ENCODE peak calls at places on chromosomes 4 and X, in four cellular contexts. One of them, this sample, is unnamed.
A peak's percentile ranks its signal among the peaks of the same experiment; 100 is the strongest.

GRCh38 chr4:16686195-16686594 is 212.2 kb downstream of the LDB2 start:
- DNase-seq in OCI-LY7: no peak
- DNase-seq in astrocyte: peak; percentile 98
- DNase-seq in H9: no peak
- DNase-seq in this sample: peak; percentile 42

GRCh38 chr4:37760840-37761239 is 65.6 kb upstream of the PGM2 start:
- DNase-seq in astrocyte: peak; percentile 18
- DNase-seq in H9: no peak
- DNase-seq in OCI-LY7: no peak
- DNase-seq in this sample: no peak

GRCh38 chrX:40116925-40117324 is 19.2 kb upstream of the BCOR start:
- DNase-seq in astrocyte: no peak
- DNase-seq in OCI-LY7: no peak
- DNase-seq in H9: no peak
- DNase-seq in this sample: no peak

GRCh38 chr4:25536577-25537325 is 118.9 kb upstream of the SLC34A2 start:
- DNase-seq in H9: no peak
- DNase-seq in astrocyte: no peak
- DNase-seq in OCI-LY7: peak; percentile 67
- DNase-seq in this sample: no peak

GRCh38 chr4:123924536-123924935 is 527.9 kb downstream of the SPRY1 start:
- DNase-seq in OCI-LY7: no peak
- DNase-seq in H9: no peak
- DNase-seq in astrocyte: no peak
- DNase-seq in this sample: no peak

GRCh38 chr4:13985824-13986223 is 358.3 kb upstream of the BOD1L1 start:
- DNase-seq in astrocyte: peak; percentile 37
- DNase-seq in OCI-LY7: no peak
- DNase-seq in H9: no peak
- DNase-seq in this sample: no peak

GRCh38 chr4:122836941-122837340 is 10.3 kb downstream of the FGF2 start:
- DNase-seq in astrocyte: peak; percentile 61
- DNase-seq in OCI-LY7: no peak
- DNase-seq in H9: no peak
- DNase-seq in this sample: peak; percentile 72

GRCh38 chr4:33104190-33104773 is 2384.1 kb downstream of the PCDH7 start:
- DNase-seq in astrocyte: peak; percentile 49
- DNase-seq in H9: no peak
- DNase-seq in OCI-LY7: no peak
- DNase-seq in this sample: no peak

GRCh38 chr4:146340798-146341197 is 126.5 kb downstream of the REELD1 start:
- DNase-seq in H9: no peak
- DNase-seq in OCI-LY7: peak; percentile 31
- DNase-seq in astrocyte: peak; percentile 23
- DNase-seq in this sample: peak; percentile 57

GRCh38 chrX:123504630-123505270 is 228.1 kb downstream of the THOC2 start:
- DNase-seq in H9: peak; percentile 41
- DNase-seq in astrocyte: no peak
- DNase-seq in OCI-LY7: no peak
- DNase-seq in this sample: no peak

GRCh38 chr4:170001688-170002267 is 24.4 kb downstream of the MFAP3L start:
- DNase-seq in H9: no peak
- DNase-seq in astrocyte: no peak
- DNase-seq in OCI-LY7: no peak
- DNase-seq in this sample: no peak

GRCh38 chr4:21801661-21802355 is 146.8 kb downstream of the KCNIP4 start:
- DNase-seq in astrocyte: peak; percentile 50
- DNase-seq in OCI-LY7: no peak
- DNase-seq in H9: no peak
- DNase-seq in this sample: peak; percentile 9

GRCh38 chr4:61924131-61924530 is 724.0 kb downstream of the ADGRL3 start:
- DNase-seq in OCI-LY7: no peak
- DNase-seq in H9: no peak
- DNase-seq in astrocyte: no peak
- DNase-seq in this sample: no peak

GRCh38 chr4:113601636-113602035 is 159.9 kb downstream of the CAMK2D start:
- DNase-seq in H9: no peak
- DNase-seq in OCI-LY7: no peak
- DNase-seq in astrocyte: no peak
- DNase-seq in this sample: no peak

GRCh38 chr4:112766422-112766821 is 129.5 kb downstream of the LARP7 start:
- DNase-seq in astrocyte: no peak
- DNase-seq in OCI-LY7: peak; percentile 17
- DNase-seq in H9: no peak
- DNase-seq in this sample: peak; percentile 27

GRCh38 chr4:7379719-7380118 is 55.0 kb downstream of the PSAPL1 start:
- DNase-seq in H9: no peak
- DNase-seq in astrocyte: no peak
- DNase-seq in OCI-LY7: no peak
- DNase-seq in this sample: no peak
- H3K27ac ChIP-seq in H9: no peak overlapping the region
- H3K27ac ChIP-seq in astrocyte: no peak overlapping the region
- H3K27ac ChIP-seq in OCI-LY7: no peak overlapping the region
- H3K27ac ChIP-seq in this sample: no peak overlapping the region

DNA sequence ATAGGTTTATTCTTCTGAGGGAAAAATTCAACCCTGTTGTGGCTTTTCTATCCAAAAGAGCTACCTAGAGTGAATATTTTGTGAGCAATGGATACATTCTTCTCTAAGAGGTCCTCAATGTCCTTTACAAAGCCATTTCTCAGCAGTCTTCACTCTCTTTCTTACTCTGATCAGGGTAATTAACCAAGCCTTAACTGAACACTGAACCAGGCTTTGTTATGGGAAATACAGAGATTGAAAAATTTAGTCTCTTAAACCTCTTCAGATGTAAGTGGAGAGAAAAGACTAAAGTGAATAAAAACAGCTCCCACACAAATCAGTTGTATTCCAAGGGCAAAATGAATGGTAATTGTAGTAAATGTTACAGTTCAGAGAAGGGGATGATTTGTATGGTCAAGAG is 353.5 kb downstream of the CHIC1 start:
- DNase-seq in astrocyte: no peak
- DNase-seq in OCI-LY7: no peak
- DNase-seq in H9: no peak
- DNase-seq in this sample: no peak
- H3K4me2 ChIP-seq in astrocyte: peak overlapping the region; percentile 82
- H3K4me2 ChIP-seq in OCI-LY7: no peak overlapping the region
- H3K4me2 ChIP-seq in H9: no peak overlapping the region
- H3K4me2 ChIP-seq in this sample: peak overlapping the region; percentile 59

GRCh38 chr4:128831526-128832252 is 22.2 kb downstream of the JADE1 start:
- DNase-seq in H9: peak; percentile 70
- DNase-seq in astrocyte: peak; percentile 49
- DNase-seq in OCI-LY7: no peak
- DNase-seq in this sample: no peak
- H3K27ac ChIP-seq in H9: peak overlapping the region; percentile 1
- H3K27ac ChIP-seq in astrocyte: no peak overlapping the region
- H3K27ac ChIP-seq in OCI-LY7: peak overlapping the region; percentile 84
- H3K27ac ChIP-seq in this sample: no peak overlapping the region

DNA sequence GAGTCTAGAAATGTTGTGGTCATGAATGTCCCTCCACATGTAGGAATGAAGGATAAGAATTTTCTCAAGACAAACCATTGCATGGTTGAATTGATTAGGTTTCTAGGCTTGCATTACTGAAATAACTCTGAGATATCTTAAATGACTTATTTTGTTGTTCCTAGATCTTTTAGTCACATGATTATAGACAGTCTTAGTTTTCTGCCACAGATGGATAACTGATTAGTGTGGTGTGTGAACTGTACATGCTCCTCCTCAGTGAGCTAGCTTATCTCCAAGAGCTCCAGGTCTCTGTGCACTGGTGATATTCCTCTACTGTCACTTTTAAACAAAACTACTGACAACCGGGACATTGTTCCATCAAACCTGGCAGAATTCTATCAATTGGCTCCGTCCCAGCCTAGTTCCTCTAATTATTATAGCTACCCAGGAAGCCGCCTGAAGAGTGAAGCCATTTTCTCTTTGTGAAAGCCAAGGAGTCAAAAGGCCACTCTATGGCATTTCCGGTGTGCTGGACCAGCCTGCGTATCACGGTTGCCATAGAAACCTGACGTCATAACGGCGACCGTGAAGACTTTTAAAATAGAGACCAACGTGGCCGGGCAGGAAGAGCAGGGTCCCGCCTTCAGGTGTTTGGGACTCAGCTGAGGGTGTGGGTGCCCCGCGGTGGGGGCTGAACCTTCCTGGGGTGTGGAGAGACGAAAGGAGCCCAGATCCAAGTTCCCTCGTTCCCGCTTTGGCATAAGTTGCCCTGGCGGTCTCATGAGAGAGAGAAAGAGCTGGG is 28.1 kb downstream of the BEX3 start:
- DNase-seq in OCI-LY7: peak; percentile 47
- DNase-seq in astrocyte: peak; percentile 84
- DNase-seq in H9: peak; percentile 91
- DNase-seq in this sample: peak; percentile 60
- H3K4me2 ChIP-seq in OCI-LY7: peak overlapping the region; percentile 54
- H3K4me2 ChIP-seq in astrocyte: peak overlapping the region; percentile 91
- H3K4me2 ChIP-seq in H9: peak overlapping the region; percentile 88
- H3K4me2 ChIP-seq in this sample: peak overlapping the region; percentile 80

DNA sequence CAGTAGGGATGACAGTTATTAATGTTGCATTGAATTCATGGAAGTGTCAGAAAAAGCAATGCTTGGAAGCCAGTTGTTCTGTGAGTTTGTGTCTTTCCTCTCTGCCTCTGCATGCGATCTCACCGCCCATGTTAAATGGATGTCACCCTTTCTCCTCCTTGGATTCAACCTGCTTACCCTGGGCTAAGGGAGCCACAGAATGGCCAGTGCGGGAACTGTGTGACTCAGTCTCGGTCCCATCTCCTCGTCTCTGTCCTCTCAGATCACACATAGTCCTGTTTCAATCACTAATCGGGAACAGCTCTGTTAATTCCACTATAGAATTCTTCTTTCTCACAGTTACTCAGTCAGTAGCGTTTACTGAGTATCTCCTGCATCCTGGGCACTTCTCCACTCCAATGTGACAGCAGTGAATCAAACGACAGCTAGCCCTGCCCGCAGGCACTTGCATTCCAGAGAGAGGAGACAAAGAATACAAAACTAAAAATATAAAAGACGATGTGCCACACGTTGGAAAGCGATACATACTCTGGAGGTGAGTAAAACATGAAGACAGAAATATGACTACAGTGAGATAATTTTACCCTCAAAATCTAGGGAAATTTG is 53.6 kb upstream of the TLR3 start:
- DNase-seq in OCI-LY7: no peak
- DNase-seq in astrocyte: no peak
- DNase-seq in H9: no peak
- DNase-seq in this sample: peak; percentile 7
- H3K27ac ChIP-seq in OCI-LY7: no peak overlapping the region
- H3K27ac ChIP-seq in astrocyte: no peak overlapping the region
- H3K27ac ChIP-seq in H9: no peak overlapping the region
- H3K27ac ChIP-seq in this sample: no peak overlapping the region